ENCODE peak calls at places on chromosomes 5 and 9, in nine cellular contexts. R is heart left ventricle, Y is IMR-90, U is spleen, H is NB4, T is ovary, B is A549, N is uterus, A is HCT116. V is an unnamed sample.

GRCh38 chr9:33340186-33340585 is 49.9 kb downstream of the NFX1 start:
- DNase-seq in R (no peak), Y (no peak), U (no peak), H (no peak), T (no peak), B (no peak), N (no peak), A (no peak), V (no peak)

GRCh38 chr9:93577045-93577939 is 908 bp downstream of the PHF2 start:
- DNase-seq in R (no peak), Y (no peak), U (peak), H (peak), T (peak), B (no peak), N (no peak), A (no peak), V (peak)

GRCh38 chr9:79263666-79264460 is 307.9 kb upstream of the TLE4 start:
- DNase-seq in R (no peak), Y (peak), U (no peak), H (peak), T (no peak), B (no peak), N (no peak), A (no peak), V (no peak)

GRCh38 chr5:130963798-130964197 is 201.3 kb downstream of the HINT1 start:
- DNase-seq in R (no peak), Y (no peak), U (no peak), H (no peak), T (no peak), B (no peak), N (no peak), A (no peak), V (no peak)

GRCh38 chr9:126664893-126665695 is 51.4 kb downstream of the LMX1B start:
- DNase-seq in R (no peak), Y (no peak), U (no peak), H (no peak), T (no peak), B (no peak), N (no peak), A (no peak), V (no peak)

GRCh38 chr9:127634021-127634420 is 21.9 kb downstream of the STXBP1 start:
- DNase-seq in R (peak), Y (no peak), U (no peak), H (no peak), T (no peak), B (no peak), N (peak), A (peak), V (no peak)

GRCh38 chr9:36191696-36192095 is 975 bp downstream of the CLTA start:
- DNase-seq in R (no peak), Y (no peak), U (no peak), H (no peak), T (no peak), B (no peak), N (no peak), A (no peak), V (no peak)

GRCh38 chr5:67234671-67235176 is 38.1 kb upstream of the CD180 start:
- DNase-seq in R (no peak), Y (peak), U (peak), H (no peak), T (peak), B (no peak), N (peak), A (no peak), V (no peak)

GRCh38 chr5:173329370-173330150 is 1.3 kb upstream of the STC2 start:
- DNase-seq in R (no peak), Y (no peak), U (no peak), H (peak), T (no peak), B (peak), N (no peak), A (peak), V (no peak)
- TF ChIP-seq CTCF in R (no peak), Y (no peak), U (peak), H (no peak), T (no peak), B (peak), N (no peak), A (peak), V (no peak)

GRCh38 chr5:32664523-32664922 is 46.6 kb upstream of the NPR3 start:
- DNase-seq in R (no peak), Y (no peak), U (no peak), H (no peak), T (no peak), B (no peak), N (no peak), A (no peak), V (no peak)
- TF ChIP-seq POLR2A in R (no peak), Y (no peak), U (no peak), H (no peak), T (no peak), B (no peak), N (no peak), A (no peak), V (no peak)

GRCh38 chr9:35048521-35048920 is 23.9 kb downstream of the VCP start:
- DNase-seq in R (no peak), Y (no peak), U (no peak), H (no peak), T (no peak), B (no peak), N (no peak), A (no peak), V (no peak)

GRCh38 chr9:35042081-35042604 is 30.3 kb downstream of the VCP start:
- DNase-seq in R (no peak), Y (peak), U (no peak), H (peak), T (no peak), B (no peak), N (no peak), A (no peak), V (no peak)

GRCh38 chr9:35042891-35043545 is 29.4 kb downstream of the VCP start:
- DNase-seq in R (no peak), Y (no peak), U (no peak), H (no peak), T (no peak), B (no peak), N (no peak), A (no peak), V (no peak)

GRCh38 chr9:35044071-35044470 is 28.4 kb downstream of the VCP start:
- DNase-seq in R (no peak), Y (no peak), U (no peak), H (no peak), T (no peak), B (no peak), N (no peak), A (no peak), V (no peak)
- TF ChIP-seq CTCF in R (no peak), Y (no peak), U (no peak), H (no peak), T (no peak), B (no peak), N (no peak), A (no peak), V (no peak)

DNA sequence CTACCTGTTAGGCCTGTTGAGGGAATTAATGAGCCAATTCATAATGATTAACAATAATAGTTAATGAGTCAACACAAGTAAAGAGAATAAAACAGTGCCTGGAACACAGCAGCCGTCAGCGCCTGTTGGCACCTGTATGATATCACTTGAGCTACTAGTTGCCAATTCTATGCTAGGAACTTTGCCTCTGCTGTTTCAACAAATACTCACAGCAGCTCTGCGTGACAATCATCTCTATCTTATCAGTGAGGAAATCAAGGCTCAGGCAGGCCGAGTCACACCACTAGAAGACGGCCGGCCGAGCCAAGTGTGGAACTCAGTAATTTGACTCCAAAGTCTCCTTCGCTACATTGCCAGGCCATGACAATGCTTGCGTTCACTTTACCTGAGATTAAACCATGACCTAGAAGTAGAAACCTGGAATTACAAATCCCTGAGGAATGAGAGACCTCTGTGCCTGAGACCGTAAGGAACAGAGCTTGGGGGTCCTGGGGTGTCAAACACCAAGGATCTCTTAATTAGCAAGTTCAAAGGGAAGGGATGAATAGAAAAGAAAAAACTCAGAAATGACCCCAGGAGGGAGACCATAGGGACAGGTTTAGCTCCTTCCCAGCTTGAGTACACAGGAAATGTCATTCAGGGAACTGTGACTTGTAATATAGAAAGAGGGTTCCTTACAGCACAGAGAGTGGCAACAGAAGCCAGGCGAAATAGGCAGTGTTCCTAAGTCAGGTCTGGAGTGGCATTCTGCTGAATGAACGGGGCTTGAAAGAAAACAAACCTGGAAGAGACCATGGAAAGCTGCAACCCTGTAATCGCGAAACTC is 109.1 kb downstream of the SUSD1 start:
- DNase-seq in R (no peak), Y (peak), U (no peak), H (no peak), T (no peak), B (peak), N (peak), A (peak), V (no peak)
- TF ChIP-seq POLR2A in R (no peak), Y (no peak), U (no peak), H (no peak), T (no peak), B (no peak), N (no peak), A (no peak), V (no peak)